ENCODE peak calls at places on chromosomes 7 and 10, in nine cellular contexts. I is activated CD4-positive, alpha-beta T cell treated with anti-CD3 and anti-CD28 coated beads for 24 hours; B is A172; D is stimulated activated CD4-positive, alpha-beta T cell treated with anti-CD3 and anti-CD28 coated beads, Interleukin-2, amount 100 ng/mL, for 24 hours; H is skeletal muscle cell; W is brain microvascular endothelial cell; U is HTR-8/SVneo; X is GM12865; K is activated CD4-positive, alpha-beta memory T cell treated with anti-CD3 and anti-CD28 coated beads for 36 hours. P is an unnamed sample.

GRCh38 chr10:118571123-118571522 is 24.3 kb downstream of the PRLHR start:
- DNase-seq in I (no peak), U (no peak), B (no peak), K (no peak), W (no peak), X (no peak), H (peak), D (no peak), P (no peak)

GRCh38 chr10:57696641-57697040 is 571.1 kb downstream of the IPMK start:
- DNase-seq in B (peak), U (peak), D (no peak), K (no peak), W (peak), X (no peak), I (no peak), H (peak), P (no peak)

GRCh38 chr7:124784879-124785818 is 19.6 kb upstream of the GPR37 start:
- DNase-seq in I (no peak), W (peak), K (peak), U (peak), B (peak), H (peak), D (no peak), X (peak), P (peak)

GRCh38 chr10:80502621-80503583 is 34.8 kb upstream of the SH2D4B start:
- DNase-seq in B (no peak), X (no peak), U (no peak), I (no peak), H (no peak), W (no peak), K (no peak), D (no peak), P (no peak)

GRCh38 chr7:41185851-41186250 is 517.0 kb downstream of the INHBA start:
- DNase-seq in K (no peak), H (peak), W (no peak), B (no peak), U (no peak), I (no peak), X (no peak), D (no peak), P (no peak)

GRCh38 chr7:123865517-123866117 is 20.6 kb downstream of the HYAL4 start:
- DNase-seq in X (peak), U (peak), D (peak), B (peak), W (peak), H (peak), I (peak), K (peak), P (peak)

GRCh38 chr10:50558368-50558767 is 65.4 kb downstream of the SGMS1 start:
- DNase-seq in U (no peak), X (no peak), K (no peak), I (no peak), H (no peak), B (no peak), D (no peak), W (no peak), P (no peak)

GRCh38 chr10:28679941-28680752 is 2.8 kb downstream of the BAMBI start:
- DNase-seq in K (no peak), B (peak), X (no peak), U (no peak), H (no peak), D (no peak), W (no peak), I (no peak), P (no peak)

GRCh38 chr7:94414481-94414880 is 19.8 kb downstream of the COL1A2 start:
- DNase-seq in I (no peak), H (no peak), U (no peak), W (no peak), D (no peak), B (peak), K (no peak), X (no peak), P (no peak)

GRCh38 chr10:12214763-12215218 is 18.8 kb downstream of the CDC123 start:
- DNase-seq in B (peak), W (peak), I (no peak), D (peak), U (peak), X (peak), H (peak), K (peak), P (no peak)

GRCh38 chr7:106041140-106041717 is 70.9 kb downstream of the SYPL1 start:
- DNase-seq in I (peak), W (peak), U (peak), H (no peak), X (peak), K (peak), B (peak), D (peak), P (no peak)

GRCh38 chr7:66146701-66147100 is 32.1 kb downstream of the CRCP start:
- DNase-seq in W (no peak), H (no peak), K (no peak), I (no peak), U (no peak), B (no peak), X (no peak), D (no peak), P (no peak)

GRCh38 chr7:123460616-123461015 is 73.8 kb downstream of the IQUB start:
- DNase-seq in B (peak), U (no peak), K (no peak), H (peak), I (no peak), W (peak), X (no peak), D (no peak), P (no peak)

GRCh38 chr7:37281368-37282092 is 167.1 kb downstream of the ELMO1 start:
- DNase-seq in D (no peak), W (no peak), U (no peak), K (no peak), X (no peak), H (no peak), I (no peak), B (no peak), P (no peak)

GRCh38 chr10:29616542-29616941 is 18.2 kb downstream of the SVIL start:
- DNase-seq in W (no peak), K (no peak), I (no peak), B (no peak), X (no peak), H (no peak), U (no peak), D (no peak), P (no peak)

GRCh38 chr10:78301891-78302738 is 268.5 kb downstream of the RPS24 start:
- DNase-seq in U (no peak), W (no peak), B (no peak), I (no peak), H (no peak), X (no peak), D (peak), K (no peak), P (no peak)

GRCh38 chr7:158702944-158703343 is 1.7 kb downstream of the NCAPG2 start:
- DNase-seq in B (no peak), I (no peak), X (no peak), H (no peak), K (no peak), D (no peak), U (no peak), W (no peak), P (no peak)

GRCh38 chr7:14761506-14762296 is 140.8 kb downstream of the DGKB start:
- DNase-seq in D (no peak), H (peak), W (peak), B (peak), K (no peak), I (no peak), X (no peak), U (no peak), P (peak)

GRCh38 chr7:157927313-157927925 is 590.6 kb downstream of the DNAJB6 start:
- DNase-seq in X (no peak), H (no peak), U (no peak), W (no peak), B (no peak), D (no peak), K (no peak), I (no peak), P (no peak)

GRCh38 chr10:70617798-70618568 is 15.4 kb upstream of the PRF1 start:
- DNase-seq in H (no peak), B (peak), K (peak), X (no peak), I (no peak), W (peak), D (no peak), U (no peak), P (no peak)